ENCODE peak calls at places on chromosomes 2 and 18, in five cellular contexts. H is GM12892; O is endodermal cell; Y is activated naive CD4-positive, alpha-beta T cell; X is H9. V is an unnamed sample.

GRCh38 chr2:232288489-232288888 is 90.1 kb upstream of the ALPP start:
- DNase-seq in H (no peak), O (no peak), Y (no peak), X (no peak), V (no peak)

GRCh38 chr2:12552092-12552491 is 164.6 kb upstream of the TRIB2 start:
- DNase-seq in H (no peak), O (no peak), Y (no peak), X (no peak), V (no peak)

GRCh38 chr2:231745303-231746038 is 35.6 kb downstream of the PDE6D start:
- DNase-seq in H (no peak), O (no peak), Y (no peak), X (no peak), V (no peak)

GRCh38 chr2:20419007-20419576 is 27.8 kb upstream of the RHOB start:
- DNase-seq in H (no peak), O (no peak), Y (no peak), X (no peak), V (no peak)

GRCh38 chr2:46743021-46743420 is 172.6 kb downstream of the MCFD2 start:
- DNase-seq in H (no peak), O (no peak), Y (no peak), X (no peak), V (no peak)

GRCh38 chr2:121386707-121387106 is 101.7 kb upstream of the TFCP2L1 start:
- DNase-seq in H (no peak), O (no peak), Y (no peak), X (no peak), V (no peak)

GRCh38 chr18:47881752-47882455 is 48.6 kb downstream of the SMAD2 start:
- DNase-seq in H (no peak), O (no peak), Y (no peak), X (no peak), V (no peak)

GRCh38 chr2:106299696-106300095 is 105.6 kb upstream of the UXS1 start:
- DNase-seq in H (no peak), O (no peak), Y (no peak), X (no peak), V (no peak)

GRCh38 chr18:23634692-23635091 is 28.0 kb downstream of the ANKRD29 start:
- DNase-seq in H (no peak), O (no peak), Y (no peak), X (no peak), V (no peak)

GRCh38 chr2:8602809-8603208 is 79.0 kb upstream of the ID2 start:
- DNase-seq in H (no peak), O (no peak), Y (no peak), X (no peak), V (no peak)

GRCh38 chr18:75757951-75758350 is 330.4 kb upstream of the SMIM21 start:
- DNase-seq in H (no peak), O (no peak), Y (no peak), X (no peak), V (no peak)

GRCh38 chr2:27495840-27496356 is 741 bp upstream of the GCKR start:
- DNase-seq in H (no peak), O (no peak), Y (no peak), X (no peak), V (no peak)

GRCh38 chr2:20524412-20525040 is 77.7 kb downstream of the RHOB start:
- DNase-seq in H (no peak), O (peak), Y (no peak), X (no peak), V (no peak)

GRCh38 chr2:216031960-216032689 is 18.8 kb upstream of the MREG start:
- DNase-seq in H (no peak), O (no peak), Y (no peak), X (no peak), V (no peak)

GRCh38 chr18:23828426-23828825 is 139.2 kb downstream of the LAMA3 start:
- DNase-seq in H (no peak), O (no peak), Y (no peak), X (no peak), V (no peak)

GRCh38 chr2:178943745-178944144 is 106.2 kb downstream of the CCDC141 start:
- DNase-seq in H (no peak), O (no peak), Y (no peak), X (no peak), V (no peak)

GRCh38 chr18:35073186-35074105 is 32.2 kb downstream of the MAPRE2 start:
- DNase-seq in H (no peak), O (no peak), Y (no peak), X (no peak), V (no peak)